ENCODE peak calls at places on chromosomes 2 and 18, in four cellular contexts. One of them, this sample, is unnamed.

GRCh38 chr2:109253216-109253615 is 124.2 kb downstream of the SH3RF3 start:
- DNase-seq in HepG2: no peak
- DNase-seq in H1: no peak
- DNase-seq in GM12878: no peak
- DNase-seq in this sample: no peak

GRCh38 chr2:281381-281780 is 6.5 kb downstream of the ALKAL2 start:
- DNase-seq in HepG2: no peak
- DNase-seq in H1: no peak
- DNase-seq in GM12878: no peak
- DNase-seq in this sample: no peak

GRCh38 chr2:219406861-219407230 is 11.3 kb upstream of the DES start:
- DNase-seq in HepG2: no peak
- DNase-seq in H1: no peak
- DNase-seq in GM12878: no peak
- DNase-seq in this sample: peak

GRCh38 chr2:159206736-159207380 is 79.6 kb downstream of the WDSUB1 start:
- DNase-seq in HepG2: no peak
- DNase-seq in H1: no peak
- DNase-seq in GM12878: no peak
- DNase-seq in this sample: no peak

GRCh38 chr18:24086082-24086481 is 52.8 kb upstream of the CABYR start:
- DNase-seq in HepG2: no peak
- DNase-seq in H1: no peak
- DNase-seq in GM12878: no peak
- DNase-seq in this sample: no peak

GRCh38 chr2:112839407-112840067 is 3.0 kb upstream of the IL1B start:
- DNase-seq in HepG2: no peak
- DNase-seq in H1: no peak
- DNase-seq in GM12878: no peak
- DNase-seq in this sample: no peak

GRCh38 chr2:134739879-134740301 is 21.1 kb upstream of the TMEM163 start:
- DNase-seq in HepG2: no peak
- DNase-seq in H1: no peak
- DNase-seq in GM12878: peak
- DNase-seq in this sample: no peak

GRCh38 chr2:199987586-199987985 is 32.2 kb downstream of the MAIP1 start:
- DNase-seq in HepG2: no peak
- DNase-seq in H1: no peak
- DNase-seq in GM12878: no peak
- DNase-seq in this sample: peak

GRCh38 chr18:24488824-24489493 is 28.5 kb downstream of the HRH4 start:
- DNase-seq in HepG2: peak
- DNase-seq in H1: no peak
- DNase-seq in GM12878: peak
- DNase-seq in this sample: peak

GRCh38 chr2:127569274-127570065 is 34.0 kb downstream of the MYO7B start:
- DNase-seq in HepG2: no peak
- DNase-seq in H1: peak
- DNase-seq in GM12878: no peak
- DNase-seq in this sample: no peak

GRCh38 chr2:105744091-105744908 is 412 bp upstream of the NCK2 start:
- DNase-seq in HepG2: peak
- DNase-seq in H1: peak
- DNase-seq in GM12878: no peak
- DNase-seq in this sample: peak

GRCh38 chr2:223044092-223044836 is 7.7 kb upstream of the KCNE4 start:
- DNase-seq in HepG2: no peak
- DNase-seq in H1: no peak
- DNase-seq in GM12878: no peak
- DNase-seq in this sample: peak

GRCh38 chr2:109375131-109375561 is 238.6 kb downstream of the SEPTIN10 start:
- DNase-seq in HepG2: no peak
- DNase-seq in H1: peak
- DNase-seq in GM12878: no peak
- DNase-seq in this sample: no peak

GRCh38 chr2:190755796-190756415 is 107.0 kb downstream of the NAB1 start:
- DNase-seq in HepG2: no peak
- DNase-seq in H1: no peak
- DNase-seq in GM12878: no peak
- DNase-seq in this sample: no peak

GRCh38 chr18:10860382-10860781 is 289.0 kb downstream of the PIEZO2 start:
- DNase-seq in HepG2: no peak
- DNase-seq in H1: no peak
- DNase-seq in GM12878: no peak
- DNase-seq in this sample: no peak

GRCh38 chr2:107393516-107393915 is 433.2 kb upstream of the RGPD4 start:
- DNase-seq in HepG2: no peak
- DNase-seq in H1: no peak
- DNase-seq in GM12878: no peak
- DNase-seq in this sample: no peak

GRCh38 chr2:182715121-182715895 is 749 bp upstream of the DNAJC10 start:
- DNase-seq in HepG2: peak
- DNase-seq in H1: no peak
- DNase-seq in GM12878: no peak
- DNase-seq in this sample: peak

GRCh38 chr2:226117506-226118065 is 682.0 kb downstream of the IRS1 start:
- DNase-seq in HepG2: no peak
- DNase-seq in H1: no peak
- DNase-seq in GM12878: no peak
- DNase-seq in this sample: no peak

GRCh38 chr18:37334494-37335125 is 231.0 kb downstream of the CELF4 start:
- DNase-seq in HepG2: no peak
- DNase-seq in H1: no peak
- DNase-seq in GM12878: no peak
- DNase-seq in this sample: no peak

GRCh38 chr2:16861154-16861929 is 195.7 kb upstream of the CYRIA start:
- DNase-seq in HepG2: no peak
- DNase-seq in H1: no peak
- DNase-seq in GM12878: no peak
- DNase-seq in this sample: no peak

GRCh38 chr2:16860627-16861026 is 195.0 kb upstream of the CYRIA start:
- DNase-seq in HepG2: no peak
- DNase-seq in H1: no peak
- DNase-seq in GM12878: no peak
- DNase-seq in this sample: no peak

DNA sequence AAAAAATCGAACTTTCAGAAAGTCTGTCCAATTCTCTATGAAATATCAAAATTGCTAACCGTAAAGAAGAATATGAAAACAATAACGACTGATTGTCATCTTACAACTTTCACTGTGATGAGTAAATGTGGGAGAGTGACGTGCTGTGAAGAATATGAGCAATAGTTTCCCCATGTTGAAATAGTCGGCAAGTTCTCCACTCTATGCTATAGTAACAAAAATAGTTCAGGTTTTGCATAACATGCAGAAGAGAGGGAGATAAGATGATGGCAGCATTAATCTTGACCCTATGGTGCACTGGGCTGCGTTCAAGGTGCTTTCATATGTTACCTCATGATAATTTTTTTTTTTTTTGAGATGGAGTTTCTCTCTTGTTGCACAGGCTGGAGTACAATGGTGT is 196.8 kb upstream of the CYRIA start:
- DNase-seq in HepG2: no peak
- DNase-seq in H1: no peak
- DNase-seq in GM12878: no peak
- DNase-seq in this sample: no peak
- TF ChIP-seq GABPA in HepG2: no peak
- TF ChIP-seq GABPA in H1: no peak
- TF ChIP-seq GABPA in GM12878: no peak
- TF ChIP-seq GABPA in this sample: no peak

GRCh38 chr2:232926448-232927040 is 56.5 kb downstream of the SNORC start:
- DNase-seq in HepG2: no peak
- DNase-seq in H1: peak
- DNase-seq in GM12878: no peak
- DNase-seq in this sample: peak

GRCh38 chr2:232928564-232929302 is 58.7 kb downstream of the SNORC start:
- DNase-seq in HepG2: no peak
- DNase-seq in H1: peak
- DNase-seq in GM12878: no peak
- DNase-seq in this sample: no peak

GRCh38 chr2:232925769-232926163 is 55.7 kb downstream of the SNORC start:
- DNase-seq in HepG2: no peak
- DNase-seq in H1: no peak
- DNase-seq in GM12878: no peak
- DNase-seq in this sample: no peak

GRCh38 chr2:232927793-232928563 is 57.9 kb downstream of the SNORC start:
- DNase-seq in HepG2: no peak
- DNase-seq in H1: peak
- DNase-seq in GM12878: no peak
- DNase-seq in this sample: peak

DNA sequence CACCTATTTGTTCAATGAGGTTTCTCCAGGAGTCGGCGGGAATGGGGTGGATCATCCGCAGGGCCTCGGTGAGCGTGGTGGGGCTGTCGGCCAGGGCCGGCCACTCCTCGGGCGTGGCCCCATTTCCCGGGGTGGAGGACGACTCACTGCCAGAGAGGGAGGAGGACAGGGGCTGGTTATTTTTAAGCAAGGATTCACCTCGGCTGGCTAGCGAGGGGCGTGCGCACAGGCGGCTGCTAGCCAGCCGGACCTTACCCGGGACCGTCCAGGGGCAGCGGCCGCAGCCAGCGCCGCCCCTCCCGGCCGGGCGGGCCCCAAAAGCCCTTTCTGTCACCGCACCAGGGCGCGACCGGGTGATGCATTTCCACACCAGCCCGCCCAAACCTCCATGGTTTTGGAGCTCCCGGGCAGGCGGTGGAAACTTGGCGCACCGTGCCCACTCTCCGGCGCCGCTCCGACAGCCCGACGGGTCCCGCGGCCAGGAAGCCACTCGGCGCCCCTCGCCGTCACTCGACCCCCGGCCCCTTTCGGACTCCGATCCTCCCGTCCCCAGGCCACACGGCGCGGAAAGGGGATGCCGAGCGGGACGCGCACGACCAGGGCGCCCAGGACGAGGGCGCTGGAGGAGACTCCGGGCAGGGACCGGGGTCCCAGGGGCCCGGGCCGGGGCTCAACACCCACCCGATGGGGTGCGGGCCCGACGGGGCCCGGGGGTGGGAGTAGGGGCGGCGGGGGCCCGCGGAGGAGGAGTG is 57.2 kb downstream of the SNORC start:
- DNase-seq in HepG2: no peak
- DNase-seq in H1: peak
- DNase-seq in GM12878: no peak
- DNase-seq in this sample: no peak
- TF ChIP-seq ATF2 in HepG2: no peak
- TF ChIP-seq ATF2 in H1: no peak
- TF ChIP-seq ATF2 in GM12878: no peak
- TF ChIP-seq ATF2 in this sample: no peak

DNA sequence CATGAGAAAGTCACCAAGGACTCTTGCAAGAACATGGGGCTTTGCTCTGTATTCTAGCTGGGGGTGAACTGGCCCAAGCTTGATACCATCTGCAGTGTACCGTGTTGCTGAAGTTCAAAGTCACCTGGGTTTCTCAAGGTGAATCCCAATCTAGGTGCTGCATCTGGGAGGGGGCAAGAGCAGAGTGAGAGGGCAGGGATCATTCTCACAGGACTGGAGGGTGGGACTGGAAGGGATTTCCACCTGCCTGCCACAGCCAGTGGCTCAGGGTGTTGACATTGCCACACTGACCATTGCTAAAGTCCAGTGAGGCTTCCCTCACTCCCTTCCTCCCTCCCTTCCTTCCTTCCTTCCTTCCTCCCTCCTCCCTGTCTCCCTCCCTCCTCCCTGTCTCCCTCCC is 98.7 kb downstream of the MYCN start:
- DNase-seq in HepG2: no peak
- DNase-seq in H1: no peak
- DNase-seq in GM12878: no peak
- DNase-seq in this sample: no peak
- TF ChIP-seq SRF in HepG2: no peak
- TF ChIP-seq SRF in H1: no peak
- TF ChIP-seq SRF in GM12878: no peak
- TF ChIP-seq SRF in this sample: no peak

GRCh38 chr2:152161598-152161997 is 14.0 kb downstream of the STAM2 start:
- DNase-seq in HepG2: no peak
- DNase-seq in H1: no peak
- DNase-seq in GM12878: no peak
- DNase-seq in this sample: no peak

GRCh38 chr2:152162141-152162540 is 13.4 kb downstream of the STAM2 start:
- DNase-seq in HepG2: no peak
- DNase-seq in H1: no peak
- DNase-seq in GM12878: no peak
- DNase-seq in this sample: no peak

GRCh38 chr2:152155209-152155608 is 20.4 kb downstream of the STAM2 start:
- DNase-seq in HepG2: peak
- DNase-seq in H1: no peak
- DNase-seq in GM12878: no peak
- DNase-seq in this sample: no peak

GRCh38 chr2:152154462-152154861 is 21.1 kb downstream of the STAM2 start:
- DNase-seq in HepG2: no peak
- DNase-seq in H1: no peak
- DNase-seq in GM12878: no peak
- DNase-seq in this sample: no peak

DNA sequence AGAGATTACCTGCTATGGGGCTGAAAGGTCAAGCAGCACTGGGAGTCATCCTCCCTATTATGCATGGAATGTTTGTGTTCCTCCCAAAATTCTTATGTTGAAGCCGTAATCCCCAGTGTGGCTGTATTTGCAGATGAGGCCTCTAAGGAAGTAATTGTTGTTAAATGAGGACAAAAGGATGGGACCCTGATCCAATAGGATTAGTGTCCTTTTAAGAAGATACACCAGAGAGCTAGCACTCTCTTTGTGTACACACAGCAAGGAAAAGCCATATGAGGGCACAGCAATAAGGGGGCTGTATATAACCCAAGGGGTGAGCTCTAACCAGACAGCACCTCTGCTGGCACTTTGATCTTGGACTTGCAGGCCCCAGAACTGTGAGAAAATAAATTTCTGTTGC is 18.3 kb downstream of the STAM2 start:
- DNase-seq in HepG2: no peak
- DNase-seq in H1: no peak
- DNase-seq in GM12878: no peak
- DNase-seq in this sample: no peak
- TF ChIP-seq GABPA in HepG2: no peak
- TF ChIP-seq GABPA in H1: no peak
- TF ChIP-seq GABPA in GM12878: no peak
- TF ChIP-seq GABPA in this sample: no peak

GRCh38 chr2:137221797-137222492 is 456.6 kb downstream of the THSD7B start:
- DNase-seq in HepG2: no peak
- DNase-seq in H1: no peak
- DNase-seq in GM12878: no peak
- DNase-seq in this sample: no peak

GRCh38 chr2:137223722-137224121 is 458.4 kb downstream of the THSD7B start:
- DNase-seq in HepG2: no peak
- DNase-seq in H1: no peak
- DNase-seq in GM12878: no peak
- DNase-seq in this sample: peak

GRCh38 chr2:137220438-137220998 is 455.2 kb downstream of the THSD7B start:
- DNase-seq in HepG2: no peak
- DNase-seq in H1: no peak
- DNase-seq in GM12878: no peak
- DNase-seq in this sample: no peak
- TF ChIP-seq ATF2 in HepG2: no peak
- TF ChIP-seq ATF2 in H1: no peak
- TF ChIP-seq ATF2 in GM12878: no peak
- TF ChIP-seq ATF2 in this sample: no peak

This sample was measured in K562.